ENCODE peak calls at places on chromosome 17, in seven cellular contexts. One of them, this sample, is unnamed. For H3K27me3, the result is how much of the 10 kb centered on the place peaks cover.

GRCh38 chr17:50163846-50164696 is 1.7 kb upstream of the SGCA start:
- DNase-seq in suprapubic skin: no peak
- DNase-seq in stomach: no peak
- DNase-seq in esophagus muscularis mucosa: no peak
- DNase-seq in body of pancreas: no peak
- DNase-seq in heart left ventricle: peak
- DNase-seq in upper lobe of left lung: no peak
- DNase-seq in this sample: no peak

GRCh38 chr17:79018045-79018695 is 5.8 kb upstream of the C1QTNF1 start:
- DNase-seq in body of pancreas: peak
- DNase-seq in esophagus muscularis mucosa: no peak
- DNase-seq in suprapubic skin: no peak
- DNase-seq in heart left ventricle: no peak
- DNase-seq in upper lobe of left lung: no peak
- DNase-seq in stomach: no peak
- DNase-seq in this sample: no peak

GRCh38 chr17:66527335-66527734 is 224.9 kb downstream of the PRKCA start:
- DNase-seq in heart left ventricle: no peak
- DNase-seq in stomach: no peak
- DNase-seq in upper lobe of left lung: no peak
- DNase-seq in body of pancreas: no peak
- DNase-seq in suprapubic skin: no peak
- DNase-seq in esophagus muscularis mucosa: no peak
- DNase-seq in this sample: no peak

GRCh38 chr17:10059684-10060211 is 138.7 kb downstream of the GAS7 start:
- DNase-seq in upper lobe of left lung: no peak
- DNase-seq in heart left ventricle: peak
- DNase-seq in stomach: no peak
- DNase-seq in esophagus muscularis mucosa: no peak
- DNase-seq in body of pancreas: no peak
- DNase-seq in suprapubic skin: peak
- DNase-seq in this sample: no peak

GRCh38 chr17:32627233-32628008 is 140.6 kb downstream of the CDK5R1 start:
- DNase-seq in esophagus muscularis mucosa: no peak
- DNase-seq in upper lobe of left lung: no peak
- DNase-seq in body of pancreas: peak
- DNase-seq in heart left ventricle: no peak
- DNase-seq in stomach: no peak
- DNase-seq in suprapubic skin: no peak
- DNase-seq in this sample: no peak

GRCh38 chr17:12230411-12230810 is 209.7 kb downstream of the MAP2K4 start:
- DNase-seq in body of pancreas: no peak
- DNase-seq in stomach: no peak
- DNase-seq in esophagus muscularis mucosa: no peak
- DNase-seq in suprapubic skin: no peak
- DNase-seq in heart left ventricle: no peak
- DNase-seq in upper lobe of left lung: no peak
- DNase-seq in this sample: no peak

GRCh38 chr17:64471440-64471839 is 22.5 kb downstream of the MILR1 start:
- DNase-seq in heart left ventricle: no peak
- DNase-seq in upper lobe of left lung: no peak
- DNase-seq in stomach: no peak
- DNase-seq in esophagus muscularis mucosa: no peak
- DNase-seq in suprapubic skin: no peak
- DNase-seq in body of pancreas: no peak
- DNase-seq in this sample: no peak

GRCh38 chr17:17480593-17481148 is 3.9 kb downstream of the MED9 start:
- DNase-seq in suprapubic skin: no peak
- DNase-seq in upper lobe of left lung: no peak
- DNase-seq in esophagus muscularis mucosa: no peak
- DNase-seq in heart left ventricle: no peak
- DNase-seq in body of pancreas: no peak
- DNase-seq in stomach: no peak
- DNase-seq in this sample: no peak

GRCh38 chr17:72392056-72393010 is 271.5 kb downstream of the SOX9 start:
- DNase-seq in heart left ventricle: no peak
- DNase-seq in esophagus muscularis mucosa: no peak
- DNase-seq in body of pancreas: no peak
- DNase-seq in upper lobe of left lung: no peak
- DNase-seq in stomach: no peak
- DNase-seq in suprapubic skin: no peak
- DNase-seq in this sample: no peak

GRCh38 chr17:50184611-50185398 is 16.6 kb downstream of the COL1A1 start:
- DNase-seq in stomach: no peak
- DNase-seq in esophagus muscularis mucosa: no peak
- DNase-seq in heart left ventricle: no peak
- DNase-seq in body of pancreas: no peak
- DNase-seq in upper lobe of left lung: peak
- DNase-seq in suprapubic skin: peak
- DNase-seq in this sample: no peak

GRCh38 chr17:28010406-28010805 is 32.1 kb upstream of the NLK start:
- DNase-seq in body of pancreas: no peak
- DNase-seq in heart left ventricle: no peak
- DNase-seq in suprapubic skin: no peak
- DNase-seq in stomach: no peak
- DNase-seq in upper lobe of left lung: no peak
- DNase-seq in esophagus muscularis mucosa: no peak
- DNase-seq in this sample: no peak
- H3K27me3 ChIP-seq in body of pancreas: under half
- H3K27me3 ChIP-seq in heart left ventricle: under half
- H3K27me3 ChIP-seq in suprapubic skin: under half
- H3K27me3 ChIP-seq in stomach: under half
- H3K27me3 ChIP-seq in upper lobe of left lung: under half
- H3K27me3 ChIP-seq in esophagus muscularis mucosa: under half
- H3K27me3 ChIP-seq in this sample: under half

GRCh38 chr17:42248351-42249179 is 27.6 kb downstream of the STAT5B start:
- DNase-seq in body of pancreas: peak
- DNase-seq in suprapubic skin: peak
- DNase-seq in heart left ventricle: peak
- DNase-seq in stomach: peak
- DNase-seq in upper lobe of left lung: no peak
- DNase-seq in esophagus muscularis mucosa: peak
- DNase-seq in this sample: peak
- TF ChIP-seq POLR2A in body of pancreas: peak
- TF ChIP-seq POLR2A in suprapubic skin: peak
- TF ChIP-seq POLR2A in heart left ventricle: no peak
- TF ChIP-seq POLR2A in stomach: no peak
- TF ChIP-seq POLR2A in upper lobe of left lung: peak
- TF ChIP-seq POLR2A in esophagus muscularis mucosa: no peak
- TF ChIP-seq POLR2A in this sample: no peak

GRCh38 chr17:46788796-46789195 is 29.7 kb downstream of the WNT3 start:
- DNase-seq in body of pancreas: no peak
- DNase-seq in esophagus muscularis mucosa: no peak
- DNase-seq in upper lobe of left lung: peak
- DNase-seq in suprapubic skin: no peak
- DNase-seq in heart left ventricle: no peak
- DNase-seq in stomach: no peak
- DNase-seq in this sample: no peak
- H3K27me3 ChIP-seq in body of pancreas: under half
- H3K27me3 ChIP-seq in esophagus muscularis mucosa: under half
- H3K27me3 ChIP-seq in upper lobe of left lung: under half
- H3K27me3 ChIP-seq in suprapubic skin: under half
- H3K27me3 ChIP-seq in heart left ventricle: under half
- H3K27me3 ChIP-seq in stomach: under half
- H3K27me3 ChIP-seq in this sample: under half

GRCh38 chr17:30101686-30102390 is 14.8 kb upstream of the NSRP1 start:
- DNase-seq in upper lobe of left lung: no peak
- DNase-seq in heart left ventricle: no peak
- DNase-seq in esophagus muscularis mucosa: no peak
- DNase-seq in body of pancreas: no peak
- DNase-seq in stomach: no peak
- DNase-seq in suprapubic skin: no peak
- DNase-seq in this sample: no peak

DNA sequence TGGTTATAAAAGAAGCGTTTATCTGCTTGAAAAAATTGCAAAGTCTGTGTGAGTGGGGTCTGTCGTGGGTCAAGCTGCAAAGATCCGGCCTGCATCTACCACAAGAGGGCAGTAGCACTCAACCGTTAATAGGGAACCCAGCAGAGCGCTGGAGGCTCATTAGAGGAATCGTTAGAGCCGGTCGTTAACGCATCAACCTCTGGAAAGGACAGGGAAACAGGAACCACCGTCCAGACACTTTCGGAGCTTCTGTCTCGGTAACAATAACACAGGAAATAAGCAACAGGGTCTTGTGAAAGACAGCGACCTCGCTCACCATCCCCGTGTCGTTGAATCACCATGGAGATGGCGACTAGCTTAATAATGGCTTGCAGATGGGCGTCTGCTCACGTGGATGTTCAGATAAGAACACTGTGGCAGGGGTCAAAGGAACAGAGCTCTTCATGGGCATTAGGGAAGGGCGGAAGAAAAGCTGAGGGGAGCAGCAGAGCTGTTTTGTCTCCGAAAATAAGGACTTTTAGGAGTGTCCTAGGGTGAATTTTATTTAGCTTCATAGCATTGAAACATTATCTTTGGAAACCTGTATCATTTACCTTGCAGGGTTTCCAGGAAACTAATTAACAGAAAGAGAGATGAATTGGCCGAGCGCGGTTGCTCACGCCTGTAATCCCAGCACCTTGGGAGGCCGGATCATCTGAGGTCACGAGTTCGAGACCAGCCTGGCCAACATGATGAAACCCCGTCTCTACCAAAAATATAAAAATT is 11.9 kb upstream of the NSRP1 start:
- DNase-seq in heart left ventricle: peak
- DNase-seq in suprapubic skin: peak
- DNase-seq in body of pancreas: peak
- DNase-seq in esophagus muscularis mucosa: peak
- DNase-seq in upper lobe of left lung: no peak
- DNase-seq in stomach: peak
- DNase-seq in this sample: peak
- TF ChIP-seq POLR2A in heart left ventricle: no peak
- TF ChIP-seq POLR2A in suprapubic skin: peak
- TF ChIP-seq POLR2A in body of pancreas: peak
- TF ChIP-seq POLR2A in esophagus muscularis mucosa: no peak
- TF ChIP-seq POLR2A in upper lobe of left lung: peak
- TF ChIP-seq POLR2A in stomach: no peak
- TF ChIP-seq POLR2A in this sample: no peak

GRCh38 chr17:80608326-80608725 is 63.7 kb downstream of the RPTOR start:
- DNase-seq in upper lobe of left lung: no peak
- DNase-seq in stomach: no peak
- DNase-seq in esophagus muscularis mucosa: no peak
- DNase-seq in heart left ventricle: no peak
- DNase-seq in suprapubic skin: no peak
- DNase-seq in body of pancreas: no peak
- DNase-seq in this sample: no peak
- H3K27me3 ChIP-seq in upper lobe of left lung: under half
- H3K27me3 ChIP-seq in stomach: under half
- H3K27me3 ChIP-seq in esophagus muscularis mucosa: under half
- H3K27me3 ChIP-seq in heart left ventricle: under half
- H3K27me3 ChIP-seq in suprapubic skin: under half
- H3K27me3 ChIP-seq in body of pancreas: under half
- H3K27me3 ChIP-seq in this sample: under half